ENCODE peak calls at places on chromosomes 13 and 19, in ten cellular contexts. V is stomach, E is breast epithelium, F is endothelial cell of umbilical vein, X is tibial nerve, U is HCT116, Q is body of pancreas, A is IMR-90, B is suprapubic skin, Z is heart left ventricle. N is an unnamed sample.

GRCh38 chr13:58999851-59000250 is 1163.9 kb downstream of the DIAPH3 start:
- DNase-seq in Q (no peak), F (peak; percentile 1), V (no peak), X (no peak), U (no peak), E (no peak), Z (no peak), A (no peak), B (no peak), N (no peak)

GRCh38 chr19:56162258-56162657 is 13.6 kb upstream of the GALP start:
- DNase-seq in Q (no peak), U (no peak), B (no peak), V (no peak), X (no peak), E (no peak), F (peak; percentile 62), A (peak; percentile 41), Z (no peak), N (no peak)

GRCh38 chr19:19405919-19406877 is 723 bp downstream of the GATAD2A start:
- DNase-seq in A (peak; percentile 60), F (peak; percentile 52), U (no peak), X (no peak), E (no peak), Q (peak; percentile 49), Z (peak; percentile 56), V (peak; percentile 49), B (peak; percentile 85), N (peak; percentile 65)

GRCh38 chr13:98397221-98397620 is 179.7 kb downstream of the STK24 start:
- DNase-seq in Q (no peak), F (peak; percentile 26), E (no peak), B (no peak), Z (no peak), U (no peak), V (no peak), A (peak; percentile 40), X (no peak), N (no peak)

GRCh38 chr13:51645154-51645650 is 60.9 kb downstream of the WDFY2 start:
- DNase-seq in V (no peak), F (no peak), E (no peak), Z (no peak), Q (no peak), A (peak; percentile 57), B (no peak), X (no peak), U (no peak), N (no peak)

GRCh38 chr13:52926971-52927370 is 78.5 kb upstream of the PCDH8 start:
- DNase-seq in Z (no peak), V (no peak), X (no peak), F (no peak), Q (no peak), U (no peak), A (no peak), B (no peak), E (no peak), N (no peak)

GRCh38 chr13:63433546-63434150 is 2018.0 kb upstream of the PCDH20 start:
- DNase-seq in U (no peak), A (peak; percentile 87), F (peak; percentile 84), X (no peak), B (no peak), E (no peak), Z (no peak), Q (no peak), V (no peak), N (no peak)

GRCh38 chr19:48858984-48859710 is 9.3 kb downstream of the PLEKHA4 start:
- DNase-seq in Z (no peak), V (no peak), Q (peak; percentile 69), U (no peak), E (no peak), A (no peak), F (no peak), X (no peak), B (no peak), N (no peak)

GRCh38 chr19:55641376-55642152 is 762 bp downstream of the ZNF580 start:
- DNase-seq in E (no peak), Q (no peak), X (no peak), F (no peak), A (peak; percentile 18), B (no peak), U (no peak), Z (no peak), V (no peak), N (peak; percentile 25)

GRCh38 chr13:23753523-23753922 is 135.7 kb downstream of the MIPEP start:
- DNase-seq in F (no peak), B (no peak), E (no peak), Q (peak; percentile 26), Z (no peak), A (peak; percentile 68), V (no peak), X (no peak), U (no peak), N (no peak)

GRCh38 chr19:1116726-1117581 is 13.2 kb downstream of the GPX4 start:
- DNase-seq in F (no peak), Q (no peak), B (no peak), U (no peak), X (no peak), Z (no peak), E (no peak), A (no peak), V (no peak), N (no peak)

GRCh38 chr13:113969973-113970611 is 3.8 kb downstream of the C13orf46 start:
- DNase-seq in X (no peak), U (no peak), V (peak; percentile 94), Q (peak; percentile 96), B (peak; percentile 68), A (no peak), F (no peak), Z (no peak), E (peak; percentile 84), N (peak; percentile 12)

GRCh38 chr13:30708541-30708940 is 26.8 kb upstream of the ALOX5AP start:
- DNase-seq in X (no peak), A (peak; percentile 69), V (no peak), Z (no peak), U (no peak), B (no peak), E (no peak), Q (no peak), F (peak; percentile 89), N (no peak)

GRCh38 chr19:35860818-35861639 is 4.3 kb downstream of the KIRREL2 start:
- DNase-seq in U (no peak), E (no peak), V (peak; percentile 48), B (no peak), Z (no peak), A (no peak), Q (no peak), F (no peak), X (no peak), N (no peak)

DNA sequence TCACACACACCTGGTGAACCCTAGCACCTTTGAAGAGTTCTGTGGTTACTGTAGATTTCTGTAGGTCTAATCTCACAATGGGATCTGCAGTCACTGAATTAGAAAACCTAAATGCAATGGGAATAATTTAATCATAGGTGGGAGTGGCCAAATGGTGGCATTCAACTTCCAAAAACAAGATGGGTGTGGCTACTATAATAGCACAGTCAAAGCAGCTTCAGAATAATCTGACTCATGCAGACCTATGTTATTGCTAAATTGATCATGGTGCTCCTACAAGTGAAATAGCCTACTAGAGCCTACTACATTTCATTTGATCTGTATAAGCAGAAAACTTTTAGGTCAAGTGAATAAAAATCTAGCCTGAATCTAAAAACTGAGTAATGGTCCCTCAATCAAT is 1152.8 kb downstream of the PCDH9 start:
- DNase-seq in Z (no peak), V (no peak), E (no peak), A (no peak), X (no peak), B (no peak), U (no peak), F (no peak), Q (no peak), N (no peak)
- H3K9me3 ChIP-seq in Z (no peaks in the 10 kb centered on the region), V (no peaks in the 10 kb centered on the region), E (no peaks in the 10 kb centered on the region), A (no peaks in the 10 kb centered on the region), X (no peaks in the 10 kb centered on the region), B (no peaks in the 10 kb centered on the region), U (no peaks in the 10 kb centered on the region), F (no peaks in the 10 kb centered on the region), Q (no peaks in the 10 kb centered on the region), N (no peaks in the 10 kb centered on the region)

GRCh38 chr13:84810781-84811180 is 928.5 kb upstream of the SLITRK1 start:
- DNase-seq in V (no peak), X (no peak), B (no peak), U (no peak), A (no peak), E (no peak), Z (no peak), Q (no peak), F (no peak), N (no peak)
- TF ChIP-seq POLR2A in V (no peak), X (no peak), B (no peak), U (no peak), A (no peak), E (no peak), Z (no peak), Q (no peak), F (no peak), N (no peak)

GRCh38 chr19:45754323-45754722 is 14.7 kb downstream of the SIX5 start:
- DNase-seq in V (no peak), E (no peak), Q (no peak), U (no peak), B (no peak), F (no peak), X (no peak), A (no peak), Z (no peak), N (no peak)

GRCh38 chr19:45753548-45753947 is 15.5 kb downstream of the SIX5 start:
- DNase-seq in E (no peak), Q (no peak), B (no peak), A (no peak), V (no peak), X (no peak), Z (no peak), F (no peak), U (no peak), N (no peak)

GRCh38 chr19:45761714-45762113 is 7.3 kb downstream of the SIX5 start:
- DNase-seq in A (no peak), B (no peak), X (no peak), E (no peak), Z (no peak), V (no peak), F (no peak), Q (no peak), U (no peak), N (no peak)

GRCh38 chr19:45758921-45759320 is 10.1 kb downstream of the SIX5 start:
- DNase-seq in V (no peak), U (no peak), A (no peak), Z (no peak), E (no peak), Q (no peak), B (no peak), X (no peak), F (no peak), N (no peak)

DNA sequence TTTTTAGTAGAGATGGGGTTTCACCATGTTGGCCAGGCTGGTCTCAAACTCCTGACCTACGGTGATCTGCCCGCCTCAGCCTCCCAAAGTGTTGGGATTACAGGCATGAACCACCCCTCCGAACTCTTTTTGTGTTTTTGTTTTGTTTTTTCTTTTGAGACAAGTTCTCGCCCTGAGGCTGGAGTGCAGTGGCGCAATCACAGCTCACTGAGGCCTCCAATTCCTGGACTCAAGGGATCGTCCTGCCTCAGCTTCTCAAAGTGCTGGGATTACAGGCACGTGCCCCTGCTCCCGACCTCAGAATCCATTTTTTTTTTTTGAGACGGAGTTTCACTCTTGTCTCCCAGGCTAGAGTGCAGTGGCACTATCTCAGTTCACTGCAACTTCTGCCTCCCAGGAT is 11.4 kb downstream of the SIX5 start:
- DNase-seq in A (no peak), E (no peak), B (no peak), U (no peak), F (no peak), Z (no peak), X (no peak), V (no peak), Q (no peak), N (no peak)
- H3K27me3 ChIP-seq in A (peaks cover 3% of the 10 kb centered on the region), E (no peaks in the 10 kb centered on the region), B (no peaks in the 10 kb centered on the region), U (no peaks in the 10 kb centered on the region), F (no peaks in the 10 kb centered on the region), Z (no peaks in the 10 kb centered on the region), X (no peaks in the 10 kb centered on the region), V (no peaks in the 10 kb centered on the region), Q (no peaks in the 10 kb centered on the region), N (no peaks in the 10 kb centered on the region)

GRCh38 chr13:111475488-111475887 is 155.0 kb downstream of the TEX29 start:
- DNase-seq in V (no peak), A (no peak), Z (no peak), U (no peak), Q (no peak), X (no peak), B (no peak), F (no peak), E (no peak), N (no peak)
- H3K9me3 ChIP-seq in V (no peaks in the 10 kb centered on the region), A (peaks cover 2% of the 10 kb centered on the region), Z (no peaks in the 10 kb centered on the region), U (no peaks in the 10 kb centered on the region), Q (no peaks in the 10 kb centered on the region), X (no peaks in the 10 kb centered on the region), B (no peaks in the 10 kb centered on the region), F (no peaks in the 10 kb centered on the region), E (no peaks in the 10 kb centered on the region), N (no peaks in the 10 kb centered on the region)

N was measured in adrenal gland.